ENCODE peak calls at places on chromosomes 3 and 15, in four cellular contexts. B is NCI-H82; U is upper lobe of right lung; C is stimulated activated naive CD8-positive, alpha-beta T cell treated with anti-CD3 and anti-CD28 coated beads, Interleukin-15, Interleukin-2, amounts not matched to agents 100 U/mL and 50 U/mL, for 24 hours. V is an unnamed sample.

GRCh38 chr3:129829640-129830039 is 63.9 kb downstream of the TMCC1 start:
- DNase-seq in B (peak), C (peak), U (no peak), V (no peak)

GRCh38 chr15:68842958-68843357 is 22.3 kb upstream of the ANP32A start:
- DNase-seq in U (no peak), B (no peak), C (no peak), V (no peak)

GRCh38 chr3:119673875-119674274 is 3.3 kb downstream of the COX17 start:
- DNase-seq in C (no peak), B (no peak), U (no peak), V (no peak)

GRCh38 chr3:188341501-188341900 is 187.5 kb downstream of the LPP start:
- DNase-seq in B (no peak), U (no peak), C (no peak), V (no peak)

GRCh38 chr3:39101022-39101689 is 6.3 kb downstream of the GORASP1 start:
- DNase-seq in C (peak), B (peak), U (no peak), V (no peak)

GRCh38 chr3:123743121-123743520 is 141.0 kb downstream of the MYLK start:
- DNase-seq in U (no peak), B (no peak), C (no peak), V (no peak)

GRCh38 chr3:83065861-83066260 is 1304.4 kb upstream of the GBE1 start:
- DNase-seq in B (no peak), U (no peak), C (no peak), V (no peak)

GRCh38 chr3:136042608-136043221 is 77.2 kb downstream of the PPP2R3A start:
- DNase-seq in C (no peak), U (no peak), B (peak), V (no peak)

GRCh38 chr3:184169896-184170875 is 4.5 kb upstream of the AP2M1 start:
- DNase-seq in B (no peak), C (no peak), U (peak), V (no peak)

V was measured in central memory CD8-positive, alpha-beta T cell.